ENCODE peak calls at places on chromosome 14, in seven cellular contexts. B, R, Z, J, C, W and D are unnamed samples.

GRCh38 chr14:38553586-38553985 is 297.7 kb upstream of the CLEC14A start:
- DNase-seq in Z (no peak), W (no peak), C (no peak), R (peak), B (no peak), J (no peak), D (no peak)

GRCh38 chr14:25048170-25049126 is 1.5 kb downstream of the STXBP6 start:
- DNase-seq in W (no peak), J (no peak), C (no peak), R (peak), B (peak), Z (peak), D (no peak)

GRCh38 chr14:85917631-85918030 is 387.7 kb downstream of the FLRT2 start:
- DNase-seq in B (no peak), W (no peak), C (no peak), J (no peak), Z (no peak), R (no peak), D (no peak)

GRCh38 chr14:91284146-91284790 is 39.8 kb upstream of the GPR68 start:
- DNase-seq in C (no peak), J (no peak), W (no peak), B (no peak), Z (peak), R (peak), D (no peak)

GRCh38 chr14:92009604-92010003 is 30.3 kb downstream of the TRIP11 start:
- DNase-seq in B (no peak), J (no peak), R (no peak), C (no peak), W (no peak), Z (no peak), D (no peak)

GRCh38 chr14:36973806-36974442 is 198.5 kb downstream of the SLC25A21 start:
- DNase-seq in R (peak), B (no peak), J (no peak), Z (no peak), C (no peak), W (no peak), D (no peak)

GRCh38 chr14:52703225-52703624 is 3.8 kb upstream of the PSMC6 start:
- DNase-seq in R (peak), J (no peak), B (peak), C (peak), Z (no peak), W (no peak), D (peak)

GRCh38 chr14:71465316-71465715 is 466.9 kb upstream of the RGS6 start:
- DNase-seq in R (peak), C (no peak), Z (no peak), J (no peak), B (no peak), W (no peak), D (no peak)

GRCh38 chr14:33191855-33192254 is 253.2 kb downstream of the NPAS3 start:
- DNase-seq in Z (no peak), C (no peak), W (no peak), R (no peak), J (no peak), B (no peak), D (no peak)

GRCh38 chr14:93525691-93526451 is 95.1 kb downstream of the UNC79 start:
- DNase-seq in W (no peak), Z (no peak), C (no peak), R (peak), J (no peak), B (no peak), D (no peak)

GRCh38 chr14:74014299-74014698 is 4.8 kb downstream of the ENTPD5 start:
- DNase-seq in R (no peak), C (peak), Z (no peak), J (no peak), W (no peak), B (peak), D (no peak)

GRCh38 chr14:104138098-104138890 is at the start of gene KIF26A:
- DNase-seq in R (no peak), B (peak), Z (no peak), W (no peak), C (peak), J (peak), D (no peak)
- TF ChIP-seq POLR2A in R (no peak), B (no peak), Z (no peak), W (no peak), C (no peak), J (no peak), D (no peak)

DNA sequence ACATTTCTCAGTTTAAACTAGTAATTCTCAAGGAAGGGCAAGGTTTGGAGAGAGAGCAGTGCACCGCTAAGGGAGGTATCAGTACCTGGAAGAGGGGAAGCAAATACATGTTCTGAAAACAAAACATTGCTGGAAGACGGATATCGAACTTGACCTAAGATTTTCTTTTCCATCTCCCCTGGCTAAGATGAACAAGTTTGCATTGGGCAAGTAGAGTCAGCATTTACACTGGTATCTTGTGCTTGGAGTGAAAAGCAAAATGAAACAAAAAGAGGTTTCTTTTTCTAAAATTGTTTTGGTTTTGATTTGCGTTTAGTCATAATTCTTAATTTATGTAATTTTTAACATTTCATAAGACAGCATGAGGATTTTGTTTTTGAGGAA is 881.5 kb downstream of the NRXN3 start:
- DNase-seq in R (no peak), Z (no peak), J (no peak), W (no peak), C (no peak), B (no peak), D (no peak)
- H3K27ac ChIP-seq in R (no peak), Z (peak), J (no peak), W (no peak), C (no peak), B (no peak), D (no peak)

DNA sequence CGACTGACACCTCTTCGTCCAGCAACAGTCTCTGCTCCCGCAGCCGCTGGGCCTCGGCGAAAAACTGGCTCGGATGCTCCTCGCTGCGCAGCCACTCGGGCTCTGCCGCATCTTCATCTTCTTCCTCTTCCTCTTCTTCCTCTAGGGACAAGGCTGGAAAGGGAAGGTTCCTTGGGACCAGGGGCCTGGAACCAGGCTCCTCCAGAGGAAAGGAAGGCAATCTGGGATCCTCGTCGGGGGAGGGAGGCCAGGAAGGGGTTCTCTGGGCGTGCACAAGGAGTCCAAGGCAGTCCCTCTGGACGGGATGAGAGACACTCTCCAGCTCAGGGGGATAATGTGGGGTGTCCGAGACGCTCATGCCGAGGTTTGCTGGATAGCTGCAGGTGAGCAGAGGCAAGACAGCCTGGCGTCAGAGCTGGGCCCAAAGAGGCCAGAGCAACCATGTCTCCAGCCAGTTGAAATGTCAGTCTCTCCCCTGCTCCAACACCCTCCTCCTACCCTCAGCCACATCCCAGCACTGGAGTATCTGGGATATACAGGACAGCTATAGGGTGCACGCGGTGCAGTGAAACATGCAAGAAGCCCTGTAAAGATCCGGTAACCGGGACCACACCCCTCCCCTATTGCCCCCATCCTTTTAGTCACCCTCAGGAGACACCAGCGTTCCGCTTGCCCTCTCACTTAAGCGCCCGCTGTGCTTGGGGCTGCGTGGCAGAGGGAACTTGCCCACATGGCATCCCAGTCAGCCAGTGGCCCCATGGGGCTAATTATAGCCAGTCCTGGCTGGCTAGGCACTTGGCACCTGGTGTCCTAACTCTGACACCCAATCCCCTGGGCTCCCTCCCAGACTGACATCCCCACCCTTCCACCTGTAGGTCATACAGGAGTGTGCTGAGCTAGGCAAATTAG is at the start of gene KLHL33:
- DNase-seq in Z (no peak), J (no peak), W (no peak), B (no peak), C (no peak), R (no peak), D (no peak)
- TF ChIP-seq POLR2A in Z (no peak), J (no peak), W (no peak), B (no peak), C (no peak), R (no peak), D (no peak)

GRCh38 chr14:68968051-68968450 is 11.1 kb downstream of the ACTN1 start:
- DNase-seq in Z (no peak), B (no peak), R (no peak), J (no peak), C (peak), W (no peak), D (no peak)

GRCh38 chr14:68967459-68967940 is 11.6 kb downstream of the ACTN1 start:
- DNase-seq in Z (peak), J (no peak), R (no peak), C (no peak), W (no peak), B (peak), D (no peak)

GRCh38 chr14:68968721-68969120 is 10.4 kb downstream of the ACTN1 start:
- DNase-seq in Z (no peak), B (no peak), R (no peak), C (no peak), W (no peak), J (no peak), D (no peak)

GRCh38 chr14:68965261-68965761 is 13.8 kb downstream of the ACTN1 start:
- DNase-seq in C (no peak), J (no peak), W (no peak), R (no peak), Z (no peak), B (no peak), D (peak)

DNA sequence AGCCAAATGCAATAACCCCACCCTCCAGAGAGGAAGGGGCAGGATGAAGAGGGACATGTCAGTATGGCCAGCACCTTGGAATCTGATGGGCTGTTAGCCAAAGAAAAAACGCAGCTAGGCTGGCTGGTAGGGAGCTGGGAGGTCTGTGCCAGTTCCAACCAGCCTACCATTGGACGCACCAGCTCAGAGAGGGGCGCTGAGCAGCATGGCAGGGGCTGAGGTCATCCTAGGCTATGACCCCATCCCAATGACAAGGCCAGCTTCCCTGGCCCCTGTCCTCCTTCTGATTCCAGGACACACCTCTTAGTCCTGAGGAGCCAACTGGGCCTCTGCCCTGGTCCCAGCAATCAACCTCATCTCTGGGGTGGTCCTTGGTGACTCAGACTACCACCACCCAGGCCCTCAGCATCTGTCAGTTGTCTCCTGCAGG is 12.2 kb downstream of the ACTN1 start:
- DNase-seq in Z (peak), C (no peak), B (no peak), J (no peak), R (no peak), W (no peak), D (no peak)
- H3K27ac ChIP-seq in Z (peak), C (peak), B (peak), J (no peak), R (peak), W (peak), D (no peak)

GRCh38 chr14:23149745-23150144 is 30.7 kb upstream of the CEBPE start:
- DNase-seq in B (no peak), C (no peak), W (no peak), R (no peak), J (no peak), Z (no peak), D (no peak)

GRCh38 chr14:23154876-23155587 is 28.4 kb downstream of the SLC7A8 start:
- DNase-seq in B (peak), Z (peak), J (no peak), R (peak), W (no peak), C (peak), D (peak)

GRCh38 chr14:23159516-23159915 is 23.9 kb downstream of the SLC7A8 start:
- DNase-seq in R (no peak), J (no peak), Z (no peak), C (no peak), W (no peak), B (no peak), D (no peak)

GRCh38 chr14:23151342-23151741 is 32.1 kb downstream of the SLC7A8 start:
- DNase-seq in Z (no peak), R (no peak), J (no peak), B (no peak), W (no peak), C (no peak), D (no peak)

DNA sequence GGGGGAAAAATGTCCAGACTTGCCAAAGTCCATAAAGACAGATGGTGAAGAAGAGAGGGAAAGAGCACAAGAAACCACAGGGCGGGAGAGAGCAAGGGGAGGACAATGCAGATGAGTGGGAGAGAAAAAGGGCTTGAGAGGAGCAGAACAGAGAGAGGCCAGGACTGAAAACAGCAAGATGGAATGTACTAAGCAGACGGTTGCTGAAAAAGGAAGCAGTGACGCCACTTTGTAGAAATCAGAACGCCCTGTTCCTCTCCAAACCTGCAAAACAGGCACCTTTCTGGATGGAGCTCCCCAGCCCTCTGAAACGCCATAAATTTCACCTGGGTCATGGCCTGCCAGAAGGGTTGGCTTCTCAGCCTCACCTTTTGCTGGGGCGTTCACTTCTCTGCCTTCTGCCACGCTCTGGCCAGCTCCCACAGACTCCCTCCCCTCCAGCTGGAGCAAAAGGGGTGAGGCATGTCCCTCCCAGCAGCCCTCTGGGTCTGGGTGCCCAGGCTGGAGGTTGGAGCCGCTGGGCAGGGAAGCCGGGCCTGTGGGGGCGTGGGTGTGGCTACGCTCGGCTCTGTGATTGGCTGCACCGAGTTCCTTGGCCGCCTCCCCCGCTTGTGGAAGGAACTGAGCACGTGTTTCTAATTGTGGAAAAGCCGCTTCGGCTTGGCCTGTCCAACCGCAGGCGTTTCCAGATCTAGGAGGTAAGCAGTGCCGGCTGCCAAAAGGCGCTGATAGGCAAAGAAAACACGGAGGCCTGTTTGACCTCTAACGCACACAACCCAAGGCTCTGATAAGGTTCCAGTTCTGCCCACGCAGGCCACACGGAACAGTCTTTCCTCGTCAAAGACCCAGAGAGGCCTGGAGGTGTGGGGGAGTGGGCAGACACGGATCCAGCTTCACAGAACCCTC is 29.3 kb downstream of the SLC7A8 start:
- DNase-seq in C (peak), B (peak), R (no peak), J (peak), Z (peak), W (peak), D (peak)
- TF ChIP-seq POLR2A in C (no peak), B (peak), R (no peak), J (no peak), Z (no peak), W (no peak), D (peak)

GRCh38 chr14:65281991-65282908 is 130.3 kb upstream of the FUT8 start:
- DNase-seq in J (no peak), W (no peak), Z (no peak), B (no peak), C (no peak), R (peak), D (no peak)
- H3K27ac ChIP-seq in J (no peak), W (peak), Z (no peak), B (no peak), C (peak), R (peak), D (peak)

GRCh38 chr14:102508774-102509743 is 517 bp downstream of the ANKRD9 start:
- DNase-seq in Z (peak), W (no peak), B (peak), J (no peak), C (peak), R (peak), D (peak)
- TF ChIP-seq POLR2A in Z (peak), W (no peak), B (peak), J (no peak), C (peak), R (no peak), D (peak)

DNA sequence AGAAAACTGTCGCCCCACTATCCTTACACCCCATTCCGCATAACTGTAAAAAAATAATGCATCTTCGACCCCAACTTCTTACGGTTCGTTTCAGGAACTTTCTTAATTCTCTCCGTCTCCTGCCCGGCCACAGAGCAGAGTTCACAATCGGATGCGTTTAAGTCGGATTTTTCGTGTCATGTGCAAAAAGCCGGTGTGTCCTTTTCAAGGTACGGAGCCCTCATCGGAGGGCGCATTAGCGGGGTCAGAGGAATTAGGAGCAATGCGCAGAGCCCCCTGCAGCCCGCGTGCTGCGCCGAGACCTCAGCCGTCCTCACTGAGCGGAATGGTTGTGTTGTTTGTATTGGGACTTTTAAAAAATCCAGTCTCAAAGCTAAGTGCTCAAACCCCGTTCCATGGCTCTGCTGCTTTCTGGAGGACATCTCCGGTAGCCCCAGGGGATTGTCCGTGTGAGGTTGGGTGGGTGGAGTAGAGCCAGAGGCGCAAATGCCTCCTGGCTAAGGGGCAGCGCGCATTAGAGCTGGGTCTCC is 3.8 kb upstream of the GSC start:
- DNase-seq in J (no peak), B (no peak), W (no peak), R (no peak), Z (no peak), C (no peak), D (no peak)
- H3K27ac ChIP-seq in J (no peak), B (no peak), W (no peak), R (no peak), Z (no peak), C (no peak), D (no peak)